ENCODE peak calls at places on chromosomes 2 and 18, in six cellular contexts. D is prostate gland, X is body of pancreas, Y is ovary, Q is Peyer's patch, K is IMR-90. P is an unnamed sample.

GRCh38 chr2:233082222-233082933 is 22.2 kb downstream of the INPP5D start:
- DNase-seq in Q (peak), K (no peak), X (no peak), D (no peak), Y (no peak), P (no peak)

GRCh38 chr2:207512356-207512755 is 17.4 kb upstream of the CREB1 start:
- DNase-seq in Q (no peak), Y (no peak), D (no peak), X (no peak), K (no peak), P (no peak)

GRCh38 chr2:205188516-205189138 is 493.7 kb upstream of the NRP2 start:
- DNase-seq in K (peak), Q (peak), Y (peak), X (peak), D (no peak), P (no peak)

GRCh38 chr2:30394096-30394495 is 53.0 kb upstream of the LCLAT1 start:
- DNase-seq in Q (no peak), K (no peak), X (peak), Y (no peak), D (no peak), P (no peak)

GRCh38 chr2:74429487-74430451 is 8.2 kb downstream of the WDR54 start:
- DNase-seq in Q (peak), D (no peak), X (no peak), K (no peak), Y (no peak), P (no peak)

GRCh38 chr2:69298862-69299261 is 88.2 kb downstream of the GFPT1 start:
- DNase-seq in D (no peak), X (no peak), Y (no peak), K (peak), Q (no peak), P (peak)

GRCh38 chr2:185757356-185757755 is 18.8 kb downstream of the FSIP2 start:
- DNase-seq in D (no peak), K (peak), Q (no peak), X (no peak), Y (no peak), P (no peak)

GRCh38 chr2:180707175-180707866 is 273.1 kb upstream of the UBE2E3 start:
- DNase-seq in Q (no peak), D (no peak), Y (no peak), K (no peak), X (no peak), P (no peak)

GRCh38 chr2:1495676-1496393 is 82.6 kb downstream of the TPO start:
- DNase-seq in K (no peak), D (no peak), Q (peak), X (no peak), Y (no peak), P (no peak)

GRCh38 chr2:15807418-15808220 is 132.7 kb upstream of the MYCN start:
- DNase-seq in Q (no peak), K (no peak), X (no peak), Y (no peak), D (no peak), P (no peak)

GRCh38 chr2:226721541-226721940 is 78.1 kb downstream of the IRS1 start:
- DNase-seq in Y (peak), Q (no peak), D (no peak), K (peak), X (no peak), P (no peak)

GRCh38 chr2:26184555-26185303 is 11.8 kb downstream of the GAREM2 start:
- DNase-seq in X (peak), D (peak), Y (peak), Q (peak), K (peak), P (no peak)

GRCh38 chr2:38109732-38110181 is 33.8 kb upstream of the CYP1B1 start:
- DNase-seq in D (no peak), X (no peak), Y (no peak), K (no peak), Q (no peak), P (no peak)

GRCh38 chr2:172864182-172864581 is 128.5 kb downstream of the RAPGEF4 start:
- DNase-seq in D (peak), Q (peak), Y (peak), X (peak), K (peak), P (peak)

DNA sequence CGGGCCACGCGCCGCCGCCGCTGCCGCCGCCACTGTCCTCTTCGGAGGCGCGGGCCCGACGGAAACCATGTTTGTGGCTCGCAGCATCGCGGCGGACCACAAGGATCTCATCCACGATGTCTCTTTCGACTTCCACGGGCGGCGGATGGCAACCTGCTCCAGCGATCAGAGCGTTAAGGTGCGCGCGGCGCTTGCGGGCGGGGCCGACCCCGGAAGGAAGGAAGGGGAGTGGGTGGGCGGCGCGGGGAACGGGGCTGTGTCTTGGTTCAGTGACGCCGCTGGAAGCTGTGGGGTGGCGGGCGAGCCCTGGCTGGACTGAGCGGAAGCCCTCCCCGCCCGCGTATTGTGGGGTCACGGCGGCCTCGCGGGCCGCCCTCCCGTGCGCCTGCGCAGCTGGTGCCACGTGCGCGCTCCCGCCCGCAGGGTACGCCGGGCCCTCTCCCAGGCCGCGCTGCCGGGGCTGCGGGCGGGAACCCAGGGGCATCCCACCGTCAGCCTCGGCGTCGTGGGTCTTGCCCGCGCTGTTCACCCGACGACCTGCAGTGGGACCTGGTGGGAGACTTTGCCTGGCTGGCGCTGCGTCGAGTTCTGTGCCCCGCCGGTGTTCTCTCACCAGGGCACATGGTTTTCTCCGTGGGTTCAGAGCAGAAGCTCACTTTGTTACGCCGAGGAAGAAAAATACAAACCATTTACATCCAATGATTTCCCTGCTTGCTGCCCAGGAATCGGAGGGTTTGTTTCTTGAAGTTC is 419 bp downstream of the SEH1L start:
- DNase-seq in X (peak), Y (peak), D (peak), Q (peak), K (peak), P (peak)
- TF ChIP-seq POLR2A in X (peak), Y (peak), D (peak), Q (peak), K (peak), P (peak)

DNA sequence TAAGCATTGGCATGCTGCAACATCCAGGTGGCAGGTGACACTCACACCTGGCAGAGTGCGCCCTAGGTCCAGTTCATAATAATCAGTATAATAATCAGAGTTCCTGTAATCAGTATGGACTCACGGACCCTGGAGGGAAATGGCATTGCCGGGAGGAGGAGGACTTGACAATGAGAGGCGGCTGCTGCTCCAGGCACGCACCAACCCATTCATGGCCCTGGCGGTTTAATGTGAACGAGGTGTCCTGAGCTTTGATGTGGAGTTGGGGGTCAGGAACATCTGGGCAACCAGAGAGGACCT is 146.0 kb upstream of the TWIST2 start:
- DNase-seq in Y (no peak), Q (no peak), X (no peak), D (no peak), K (no peak), P (no peak)
- TF ChIP-seq POLR2A in Y (no peak), Q (no peak), X (no peak), D (no peak), K (no peak), P (no peak)

GRCh38 chr2:217606296-217606695 is 396.5 kb downstream of the TNS1 start:
- DNase-seq in Q (no peak), K (no peak), Y (no peak), D (no peak), X (no peak), P (no peak)
- TF ChIP-seq POLR2A in Q (no peak), K (no peak), Y (no peak), D (no peak), X (no peak), P (no peak)

DNA sequence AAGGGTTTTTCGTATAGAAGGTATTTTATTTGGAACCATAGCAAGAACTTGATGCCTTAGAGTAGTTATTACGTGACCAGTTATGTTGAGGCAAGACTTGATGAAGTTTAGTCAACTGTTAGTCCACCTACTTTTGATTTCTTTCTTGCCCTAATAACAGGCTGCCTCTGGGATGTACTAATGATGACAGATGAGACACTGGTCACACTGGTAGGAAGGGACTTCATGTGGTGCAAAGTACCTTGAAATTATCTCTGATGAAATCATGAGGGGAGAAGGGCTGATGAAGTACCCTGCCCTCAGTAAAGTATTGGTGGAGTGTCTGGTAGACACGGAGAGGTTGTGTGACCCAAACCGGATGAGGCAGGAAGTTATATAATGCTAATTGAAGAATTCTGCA is 5.4 kb downstream of the DIS3L2 start:
- DNase-seq in X (no peak), D (no peak), K (no peak), Y (no peak), Q (no peak), P (no peak)
- TF ChIP-seq POLR2A in X (no peak), D (no peak), K (no peak), Y (no peak), Q (no peak), P (no peak)

GRCh38 chr2:98508690-98509054 is 64.0 kb downstream of the INPP4A start:
- DNase-seq in D (no peak), X (no peak), Y (no peak), Q (peak), K (peak), P (no peak)
- TF ChIP-seq POLR2A in D (no peak), X (no peak), Y (no peak), Q (peak), K (no peak), P (no peak)

DNA sequence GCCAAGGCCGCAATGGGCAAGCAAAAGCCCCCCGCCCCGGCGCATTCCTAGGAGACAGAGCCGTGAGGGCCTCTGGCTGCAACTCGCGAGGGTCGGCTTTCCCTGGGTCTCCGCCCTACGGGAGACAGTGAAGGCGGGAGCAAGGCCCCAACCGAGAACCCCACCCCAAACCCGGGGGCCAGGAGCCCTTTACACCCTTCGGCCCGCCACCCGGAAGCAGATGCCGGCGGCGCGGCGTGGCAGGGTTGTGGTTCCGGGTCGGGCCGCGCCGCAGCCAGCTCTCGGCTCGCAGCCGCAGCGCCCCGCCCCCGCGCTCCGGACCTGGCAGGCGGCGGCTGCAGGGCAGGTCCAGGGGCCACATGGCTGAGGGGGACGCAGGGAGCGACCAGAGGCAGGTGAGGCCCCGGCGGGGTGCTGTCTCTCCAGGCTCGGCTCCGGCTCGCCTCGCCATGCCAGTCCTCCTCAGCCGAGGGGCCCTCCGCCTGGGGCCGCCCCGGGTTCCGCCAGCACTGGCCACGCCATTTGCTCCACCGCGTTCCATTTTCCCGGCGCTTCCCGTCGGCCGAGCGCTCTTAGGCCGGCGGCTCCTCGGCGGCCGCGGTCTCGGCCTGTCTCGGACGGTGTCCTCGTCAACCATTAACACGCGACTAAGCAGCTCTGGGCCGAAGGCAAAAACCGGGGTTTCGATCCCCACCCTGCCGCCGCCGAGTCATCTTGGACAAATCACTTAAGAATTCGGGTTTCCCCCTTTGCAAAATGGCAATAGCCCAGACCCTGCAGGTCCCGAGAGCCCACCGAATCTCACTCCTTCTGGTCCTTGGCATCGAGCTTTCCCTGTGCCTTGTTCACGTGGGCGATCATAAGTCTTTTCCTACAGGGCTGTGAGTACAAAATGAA is at the start of gene IMPACT:
- DNase-seq in Q (peak), K (peak), D (peak), Y (peak), X (peak), P (peak)
- TF ChIP-seq POLR2A in Q (peak), K (peak), D (peak), Y (peak), X (peak), P (peak)

DNA sequence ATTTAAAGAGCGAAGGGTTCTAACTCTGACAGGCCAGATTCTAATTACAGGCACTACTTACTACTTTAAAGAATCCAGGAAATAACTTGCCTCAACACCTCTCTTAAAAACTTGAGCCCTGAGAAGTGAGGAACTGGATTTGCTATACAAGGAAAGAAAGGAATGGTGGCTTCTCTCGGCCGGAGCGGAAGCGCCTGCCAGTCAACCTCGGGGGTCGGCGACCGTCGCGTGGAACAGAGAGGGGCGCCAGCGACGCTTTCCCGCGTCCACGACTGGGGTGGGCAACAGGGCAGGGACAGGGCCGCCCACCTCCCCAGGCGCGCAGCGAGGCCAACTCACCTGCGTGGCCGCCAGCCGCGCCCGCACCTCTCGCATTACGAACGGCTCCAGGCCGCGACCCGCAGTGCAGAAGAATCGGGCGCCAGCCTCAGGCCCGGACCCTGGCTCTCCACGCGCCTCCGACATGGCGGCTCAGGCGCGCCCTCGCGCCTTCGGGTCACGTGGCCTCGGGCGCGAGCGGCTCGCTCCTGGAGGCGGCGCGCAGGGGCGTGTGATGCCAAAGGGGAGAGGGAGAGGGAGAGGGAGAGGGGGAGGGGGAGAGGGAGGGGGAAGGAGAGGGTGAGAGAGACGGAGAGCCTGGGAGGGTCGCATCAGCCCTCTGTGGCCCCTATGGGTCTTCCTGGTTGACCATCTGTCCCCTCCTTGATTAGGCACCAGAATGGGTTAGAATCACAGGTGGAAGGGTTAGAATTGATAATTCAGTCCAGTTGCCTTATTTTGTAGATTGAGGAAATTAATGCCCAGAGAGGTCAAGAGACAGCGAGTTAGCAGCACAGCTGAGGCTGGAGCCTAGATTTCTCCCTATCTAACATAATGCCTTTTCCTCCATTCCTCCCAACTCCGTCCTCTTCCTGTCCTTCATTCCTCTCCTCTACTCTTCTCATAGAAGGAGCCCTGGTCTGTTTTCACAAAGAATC is at the start of gene THUMPD2:
- DNase-seq in Q (peak), K (peak), Y (peak), X (peak), D (peak), P (peak)
- TF ChIP-seq POLR2A in Q (peak), K (peak), Y (peak), X (peak), D (peak), P (peak)